ENCODE peak calls at places on chromosomes 5 and 9, in five cellular contexts. One of them, this sample, is unnamed.
A peak's percentile ranks its signal among the peaks of the same experiment; 100 is the strongest.

GRCh38 chr5:73673161-73673591 is 47.2 kb downstream of the ARHGEF28 start:
- DNase-seq in fibroblast of the aortic adventitia: peak; percentile 91
- DNase-seq in AG04450: peak; percentile 54
- DNase-seq in HFF-Myc: no peak
- DNase-seq in progenitor cell of endocrine pancreas: no peak
- DNase-seq in this sample: no peak

GRCh38 chr5:152246401-152246800 is 158.7 kb downstream of the NMUR2 start:
- DNase-seq in fibroblast of the aortic adventitia: no peak
- DNase-seq in AG04450: no peak
- DNase-seq in HFF-Myc: no peak
- DNase-seq in progenitor cell of endocrine pancreas: peak; percentile 59
- DNase-seq in this sample: no peak

GRCh38 chr9:92682269-92682668 is 12.3 kb upstream of the IPPK start:
- DNase-seq in fibroblast of the aortic adventitia: no peak
- DNase-seq in AG04450: no peak
- DNase-seq in HFF-Myc: no peak
- DNase-seq in progenitor cell of endocrine pancreas: no peak
- DNase-seq in this sample: peak; percentile 80

GRCh38 chr5:174045470-174046025 is at the start of gene NSG2:
- DNase-seq in fibroblast of the aortic adventitia: peak; percentile 52
- DNase-seq in AG04450: peak; percentile 56
- DNase-seq in HFF-Myc: peak; percentile 64
- DNase-seq in progenitor cell of endocrine pancreas: peak; percentile 89
- DNase-seq in this sample: peak; percentile 93

GRCh38 chr9:109861918-109862317 is 81.9 kb downstream of the PALM2AKAP2 start:
- DNase-seq in fibroblast of the aortic adventitia: peak; percentile 17
- DNase-seq in AG04450: no peak
- DNase-seq in HFF-Myc: no peak
- DNase-seq in progenitor cell of endocrine pancreas: no peak
- DNase-seq in this sample: no peak

GRCh38 chr9:131081868-131082267 is 14.5 kb upstream of the AIF1L start:
- DNase-seq in fibroblast of the aortic adventitia: no peak
- DNase-seq in AG04450: no peak
- DNase-seq in HFF-Myc: no peak
- DNase-seq in progenitor cell of endocrine pancreas: no peak
- DNase-seq in this sample: no peak

GRCh38 chr5:11564716-11565115 is 339.5 kb downstream of the CTNND2 start:
- DNase-seq in fibroblast of the aortic adventitia: no peak
- DNase-seq in AG04450: no peak
- DNase-seq in HFF-Myc: no peak
- DNase-seq in progenitor cell of endocrine pancreas: no peak
- DNase-seq in this sample: no peak

GRCh38 chr5:135660826-135661555 is 82.2 kb upstream of the CXCL14 start:
- DNase-seq in fibroblast of the aortic adventitia: no peak
- DNase-seq in AG04450: no peak
- DNase-seq in HFF-Myc: no peak
- DNase-seq in progenitor cell of endocrine pancreas: no peak
- DNase-seq in this sample: peak; percentile 60

DNA sequence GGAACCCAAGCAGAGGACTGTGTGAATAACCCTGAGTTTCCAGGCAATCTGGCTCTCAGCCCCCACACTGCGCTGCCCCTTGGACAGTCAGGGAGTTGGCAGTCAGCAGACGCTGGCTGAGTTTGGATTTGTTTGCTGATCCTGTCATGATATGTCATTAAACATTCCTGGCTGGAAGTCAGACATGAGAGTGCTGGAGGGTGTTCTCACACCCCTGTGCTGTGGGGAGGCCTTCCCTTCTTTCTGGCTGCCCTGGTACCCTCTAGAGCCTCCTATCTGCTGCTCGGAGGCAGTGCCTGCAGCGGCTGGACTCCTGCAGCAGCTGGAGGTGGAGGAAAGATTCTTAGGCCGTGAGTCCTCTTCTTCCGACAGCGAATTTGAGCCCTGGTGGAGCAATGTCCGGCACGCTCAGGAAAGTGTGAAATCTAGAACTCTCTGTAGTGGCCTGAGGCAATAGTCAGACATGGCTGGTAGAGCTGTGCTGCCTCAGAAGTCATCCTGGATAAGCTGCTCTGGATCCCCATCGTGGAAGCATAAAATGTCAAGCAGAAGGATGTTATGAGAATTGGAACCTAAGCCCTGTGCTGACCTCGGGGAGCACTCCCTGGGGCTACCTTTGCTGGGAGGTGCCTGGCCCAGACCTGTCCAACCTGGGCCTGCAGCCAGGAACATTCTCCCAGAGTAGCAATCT is 72.0 kb downstream of the PDE8B start:
- DNase-seq in fibroblast of the aortic adventitia: no peak
- DNase-seq in AG04450: peak; percentile 69
- DNase-seq in HFF-Myc: no peak
- DNase-seq in progenitor cell of endocrine pancreas: no peak
- DNase-seq in this sample: no peak
- TF ChIP-seq CTCF in fibroblast of the aortic adventitia: no peak
- TF ChIP-seq CTCF in AG04450: peak; percentile 75
- TF ChIP-seq CTCF in HFF-Myc: peak; percentile 12
- TF ChIP-seq CTCF in progenitor cell of endocrine pancreas: no peak
- TF ChIP-seq CTCF in this sample: peak; percentile 28

DNA sequence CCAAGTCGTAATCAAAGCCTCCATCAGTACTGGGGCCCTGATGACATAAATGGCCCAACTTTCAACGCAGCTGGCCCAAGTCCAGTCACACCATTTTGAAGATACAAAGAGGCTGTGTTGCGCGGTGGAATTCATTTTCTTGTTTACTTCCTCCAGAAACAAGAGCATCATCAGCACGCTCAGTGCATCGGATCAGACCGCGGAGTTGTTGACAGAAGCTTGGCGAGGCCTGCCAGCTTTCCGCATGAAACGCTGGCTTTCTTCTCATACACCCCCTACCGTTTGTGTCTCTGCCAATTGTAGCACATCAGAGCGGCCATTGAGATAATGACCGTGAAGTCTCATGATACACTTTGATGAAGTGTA is 101.7 kb upstream of the SPATA31D4 start:
- DNase-seq in fibroblast of the aortic adventitia: no peak
- DNase-seq in AG04450: no peak
- DNase-seq in HFF-Myc: no peak
- DNase-seq in progenitor cell of endocrine pancreas: no peak
- DNase-seq in this sample: no peak
- TF ChIP-seq CTCF in fibroblast of the aortic adventitia: no peak
- TF ChIP-seq CTCF in AG04450: no peak
- TF ChIP-seq CTCF in HFF-Myc: no peak
- TF ChIP-seq CTCF in progenitor cell of endocrine pancreas: no peak
- TF ChIP-seq CTCF in this sample: no peak

DNA sequence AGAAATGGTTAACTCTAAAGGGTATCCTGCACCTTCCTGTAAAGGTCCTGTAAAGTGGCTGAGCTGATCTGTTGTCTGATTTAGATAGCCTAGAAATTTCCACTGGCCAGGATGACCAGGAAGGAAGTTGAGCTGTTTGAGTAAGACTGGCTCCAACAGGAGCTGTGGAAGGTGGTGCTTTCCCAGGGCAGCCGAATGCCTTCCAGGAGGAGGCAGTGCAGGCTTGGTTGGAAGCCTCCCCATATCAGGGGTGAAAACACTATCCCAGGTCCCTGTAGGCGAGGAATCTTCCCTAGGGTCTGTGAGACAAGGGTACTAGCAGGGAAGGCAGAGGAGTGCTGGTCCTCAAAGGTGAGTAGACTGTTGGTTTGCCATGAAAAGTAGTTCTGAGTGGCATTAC is 98.4 kb downstream of the LIX1 start:
- DNase-seq in fibroblast of the aortic adventitia: peak; percentile 11
- DNase-seq in AG04450: no peak
- DNase-seq in HFF-Myc: no peak
- DNase-seq in progenitor cell of endocrine pancreas: no peak
- DNase-seq in this sample: no peak
- TF ChIP-seq CTCF in fibroblast of the aortic adventitia: peak; percentile 23
- TF ChIP-seq CTCF in AG04450: peak; percentile 41
- TF ChIP-seq CTCF in HFF-Myc: peak; percentile 47
- TF ChIP-seq CTCF in progenitor cell of endocrine pancreas: peak; percentile 16
- TF ChIP-seq CTCF in this sample: peak; percentile 37

GRCh38 chr5:72243706-72244105 is 76.3 kb downstream of the MRPS27 start:
- DNase-seq in fibroblast of the aortic adventitia: no peak
- DNase-seq in AG04450: no peak
- DNase-seq in HFF-Myc: no peak
- DNase-seq in progenitor cell of endocrine pancreas: no peak
- DNase-seq in this sample: no peak

GRCh38 chr5:72246239-72246580 is 73.8 kb downstream of the MRPS27 start:
- DNase-seq in fibroblast of the aortic adventitia: peak; percentile 56
- DNase-seq in AG04450: no peak
- DNase-seq in HFF-Myc: no peak
- DNase-seq in progenitor cell of endocrine pancreas: no peak
- DNase-seq in this sample: no peak

GRCh38 chr5:72245517-72246238 is 74.4 kb downstream of the MRPS27 start:
- DNase-seq in fibroblast of the aortic adventitia: no peak
- DNase-seq in AG04450: no peak
- DNase-seq in HFF-Myc: no peak
- DNase-seq in progenitor cell of endocrine pancreas: no peak
- DNase-seq in this sample: no peak

GRCh38 chr5:72242796-72243475 is 77.1 kb downstream of the MRPS27 start:
- DNase-seq in fibroblast of the aortic adventitia: no peak
- DNase-seq in AG04450: no peak
- DNase-seq in HFF-Myc: no peak
- DNase-seq in progenitor cell of endocrine pancreas: no peak
- DNase-seq in this sample: no peak

GRCh38 chr5:72244862-72245371 is 75.1 kb downstream of the MRPS27 start:
- DNase-seq in fibroblast of the aortic adventitia: peak; percentile 75
- DNase-seq in AG04450: no peak
- DNase-seq in HFF-Myc: no peak
- DNase-seq in progenitor cell of endocrine pancreas: no peak
- DNase-seq in this sample: no peak
- TF ChIP-seq CTCF in fibroblast of the aortic adventitia: peak; percentile 64
- TF ChIP-seq CTCF in AG04450: peak; percentile 56
- TF ChIP-seq CTCF in HFF-Myc: peak; percentile 33
- TF ChIP-seq CTCF in progenitor cell of endocrine pancreas: peak; percentile 47
- TF ChIP-seq CTCF in this sample: peak; percentile 57

DNA sequence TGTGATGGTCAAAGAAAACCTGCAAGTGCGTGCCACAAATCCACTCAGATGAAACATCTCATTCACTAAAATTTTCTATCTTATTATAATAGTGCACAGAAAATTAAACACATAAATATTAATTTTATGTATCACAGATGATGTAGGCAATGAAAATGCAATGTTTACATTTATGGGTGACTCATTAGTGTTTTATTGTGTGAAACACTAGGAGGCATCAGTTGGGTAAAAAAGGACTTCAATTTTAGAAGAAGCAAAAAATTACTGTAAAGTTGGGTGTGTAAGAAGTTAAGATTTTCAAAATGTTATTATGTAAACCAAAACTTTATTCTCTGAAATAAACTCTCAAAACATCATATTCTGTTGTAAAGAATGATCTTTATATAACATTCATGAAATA is 4.0 kb downstream of the MEF2C start:
- DNase-seq in fibroblast of the aortic adventitia: peak; percentile 51
- DNase-seq in AG04450: no peak
- DNase-seq in HFF-Myc: no peak
- DNase-seq in progenitor cell of endocrine pancreas: no peak
- DNase-seq in this sample: no peak
- TF ChIP-seq CTCF in fibroblast of the aortic adventitia: peak; percentile 24
- TF ChIP-seq CTCF in AG04450: peak; percentile 20
- TF ChIP-seq CTCF in HFF-Myc: no peak
- TF ChIP-seq CTCF in progenitor cell of endocrine pancreas: no peak
- TF ChIP-seq CTCF in this sample: peak; percentile 34

DNA sequence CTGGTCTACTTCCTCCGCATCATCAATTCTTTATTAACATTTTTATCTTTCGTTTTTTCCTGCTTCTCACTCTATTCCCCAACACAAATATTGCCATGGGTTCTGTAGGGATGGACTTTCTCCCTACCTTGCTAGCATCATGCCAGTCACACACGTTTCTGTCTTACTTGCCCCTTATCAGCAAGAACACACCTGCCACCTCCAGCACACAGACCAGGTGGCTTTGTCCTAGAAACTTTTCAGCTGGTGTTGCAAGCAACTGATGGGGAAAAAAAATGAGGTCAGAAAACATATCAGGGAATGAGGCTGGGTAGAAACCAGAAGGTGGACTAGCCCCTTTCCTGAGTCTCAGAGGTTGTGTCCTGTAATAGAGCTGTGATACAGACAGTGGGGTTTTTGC is 5.8 kb downstream of the SH3RF2 start:
- DNase-seq in fibroblast of the aortic adventitia: no peak
- DNase-seq in AG04450: no peak
- DNase-seq in HFF-Myc: no peak
- DNase-seq in progenitor cell of endocrine pancreas: no peak
- DNase-seq in this sample: no peak
- TF ChIP-seq CTCF in fibroblast of the aortic adventitia: no peak
- TF ChIP-seq CTCF in AG04450: no peak
- TF ChIP-seq CTCF in HFF-Myc: no peak
- TF ChIP-seq CTCF in progenitor cell of endocrine pancreas: no peak
- TF ChIP-seq CTCF in this sample: no peak

GRCh38 chr5:94693043-94693822 is 74.8 kb downstream of the SLF1 start:
- DNase-seq in fibroblast of the aortic adventitia: peak; percentile 87
- DNase-seq in AG04450: peak; percentile 59
- DNase-seq in HFF-Myc: peak; percentile 33
- DNase-seq in progenitor cell of endocrine pancreas: no peak
- DNase-seq in this sample: no peak
- TF ChIP-seq CTCF in fibroblast of the aortic adventitia: peak; percentile 45
- TF ChIP-seq CTCF in AG04450: peak; percentile 55
- TF ChIP-seq CTCF in HFF-Myc: peak; percentile 16
- TF ChIP-seq CTCF in progenitor cell of endocrine pancreas: peak; percentile 58
- TF ChIP-seq CTCF in this sample: peak; percentile 68

GRCh38 chr5:122757268-122757667 is 17.6 kb upstream of the SNX2 start:
- DNase-seq in fibroblast of the aortic adventitia: no peak
- DNase-seq in AG04450: no peak
- DNase-seq in HFF-Myc: no peak
- DNase-seq in progenitor cell of endocrine pancreas: no peak
- DNase-seq in this sample: no peak
- TF ChIP-seq CTCF in fibroblast of the aortic adventitia: no peak
- TF ChIP-seq CTCF in AG04450: no peak
- TF ChIP-seq CTCF in HFF-Myc: no peak
- TF ChIP-seq CTCF in progenitor cell of endocrine pancreas: no peak
- TF ChIP-seq CTCF in this sample: no peak